ENCODE peak calls at places on chromosomes 4 and X, in five cellular contexts. L, M, V, N and D are unnamed samples.

GRCh38 chr4:184196730-184197355 is 20.8 kb downstream of the ENPP6 start:
- DNase-seq in L (no peak), M (no peak), V (no peak), N (no peak), D (no peak)

GRCh38 chrX:35890699-35891098 is 28.8 kb upstream of the CFAP47 start:
- DNase-seq in L (peak; percentile 79), M (peak; percentile 71), V (peak; percentile 79), N (no peak), D (peak; percentile 14)

GRCh38 chr4:123709336-123709735 is 312.7 kb downstream of the SPRY1 start:
- DNase-seq in L (no peak), M (no peak), V (no peak), N (peak; percentile 65), D (peak; percentile 29)

GRCh38 chr4:182916483-182917181 is 554 bp downstream of the DCTD start:
- DNase-seq in L (peak; percentile 32), M (peak; percentile 50), V (peak; percentile 47), N (peak; percentile 73), D (peak; percentile 72)

GRCh38 chr4:108372678-108373077 is 203.9 kb upstream of the LEF1 start:
- DNase-seq in L (peak; percentile 97), M (no peak), V (no peak), N (no peak), D (no peak)

GRCh38 chr4:15077969-15078368 is 75.7 kb downstream of the CPEB2 start:
- DNase-seq in L (no peak), M (no peak), V (peak; percentile 36), N (no peak), D (peak; percentile 45)

GRCh38 chrX:47321978-47322377 is 48.4 kb upstream of the ZNF157 start:
- DNase-seq in L (no peak), M (peak; percentile 60), V (no peak), N (no peak), D (no peak)

GRCh38 chr4:113080050-113080449 is 30.6 kb downstream of the ANK2 start:
- DNase-seq in L (no peak), M (peak; percentile 35), V (peak; percentile 65), N (no peak), D (peak; percentile 50)

GRCh38 chr4:84089652-84090437 is 409.2 kb downstream of the NKX6-1 start:
- DNase-seq in L (no peak), M (no peak), V (no peak), N (no peak), D (no peak)

GRCh38 chr4:69896530-69897116 is 34.2 kb upstream of the CSN1S1 start:
- DNase-seq in L (peak; percentile 13), M (peak; percentile 53), V (peak; percentile 3), N (no peak), D (peak; percentile 39)

GRCh38 chrX:152844256-152844655 is 13.4 kb downstream of the NSDHL start:
- DNase-seq in L (no peak), M (no peak), V (no peak), N (no peak), D (no peak)

GRCh38 chrX:146454363-146454762 is 355.2 kb upstream of the CXorf51B start:
- DNase-seq in L (no peak), M (no peak), V (no peak), N (no peak), D (no peak)

GRCh38 chrX:153374426-153374825 is 26.7 kb downstream of the PNMA6E start:
- DNase-seq in L (no peak), M (no peak), V (no peak), N (no peak), D (no peak)

GRCh38 chr4:144757969-144758368 is 112.0 kb downstream of the HHIP start:
- DNase-seq in L (no peak), M (no peak), V (no peak), N (no peak), D (peak; percentile 25)

GRCh38 chrX:31301203-31301602 is 229.4 kb upstream of the FTHL17 start:
- DNase-seq in L (no peak), M (no peak), V (no peak), N (no peak), D (no peak)
- TF ChIP-seq CTCF in L (no peak), M (no peak), V (no peak), N (no peak), D (no peak)

GRCh38 chrX:17535229-17535628 is 160.2 kb downstream of the NHS start:
- DNase-seq in L (peak; percentile 49), M (peak; percentile 74), V (peak; percentile 46), N (no peak), D (peak; percentile 56)
- TF ChIP-seq CTCF in L (peak; percentile 64), M (peak; percentile 81), V (peak; percentile 5), N (peak; percentile 9), D (peak; percentile 57)

GRCh38 chr4:91116861-91117260 is 989.7 kb downstream of the CCSER1 start:
- DNase-seq in L (peak; percentile 33), M (peak; percentile 51), V (peak; percentile 6), N (no peak), D (peak; percentile 31)
- TF ChIP-seq CTCF in L (peak; percentile 40), M (peak; percentile 62), V (no peak), N (no peak), D (no peak)

GRCh38 chr4:138178566-138178965 is 63.6 kb downstream of the SLC7A11 start:
- DNase-seq in L (no peak), M (no peak), V (no peak), N (no peak), D (peak; percentile 26)

GRCh38 chr4:138177278-138177968 is 64.7 kb downstream of the SLC7A11 start:
- DNase-seq in L (no peak), M (no peak), V (no peak), N (no peak), D (no peak)

GRCh38 chr4:138181288-138181687 is 60.9 kb downstream of the SLC7A11 start:
- DNase-seq in L (no peak), M (no peak), V (no peak), N (no peak), D (peak; percentile 68)

GRCh38 chr4:138175337-138175794 is 66.8 kb downstream of the SLC7A11 start:
- DNase-seq in L (no peak), M (no peak), V (no peak), N (no peak), D (peak; percentile 61)
- TF ChIP-seq CTCF in L (no peak), M (no peak), V (no peak), N (no peak), D (no peak)

DNA sequence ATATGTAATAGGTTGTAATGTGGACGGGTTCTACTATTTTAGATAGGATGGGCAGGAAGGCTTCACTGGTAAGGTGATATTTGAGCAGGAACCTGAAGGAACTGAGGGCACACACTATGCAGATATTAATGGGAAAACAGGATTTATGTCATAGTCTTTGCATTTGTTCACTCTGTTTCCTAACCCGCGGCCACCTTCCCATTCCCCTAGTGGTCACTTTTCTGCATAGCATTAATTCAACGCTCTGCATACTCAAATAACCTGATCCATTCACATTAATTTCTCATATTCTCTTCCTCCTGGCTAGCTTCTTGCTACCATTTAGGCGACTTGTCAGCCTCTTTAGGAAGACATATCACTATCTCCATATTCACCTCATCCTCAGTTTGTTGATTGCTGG is 61.5 kb downstream of the GSPT2 start:
- DNase-seq in L (no peak), M (peak; percentile 20), V (peak; percentile 9), N (no peak), D (no peak)
- TF ChIP-seq CTCF in L (no peak), M (peak; percentile 13), V (no peak), N (no peak), D (peak; percentile 22)

DNA sequence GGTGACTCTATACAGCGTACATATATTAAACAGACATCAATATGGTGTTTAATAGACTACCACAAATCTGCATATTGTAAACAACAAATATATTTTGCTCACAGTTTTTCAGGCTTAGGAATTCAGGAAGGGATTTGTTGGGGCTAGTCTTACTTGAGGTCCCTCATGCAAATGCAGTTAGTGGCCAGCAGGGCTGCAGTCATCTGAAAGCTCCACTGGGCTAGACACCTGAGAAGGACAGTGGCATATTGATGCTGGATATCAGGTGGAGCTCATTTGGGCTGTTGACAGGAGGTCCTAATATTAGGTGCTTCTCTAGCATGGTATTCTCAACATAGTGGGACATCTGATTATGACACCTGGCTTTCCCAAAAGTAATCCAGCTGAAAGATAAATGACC is 493.8 kb upstream of the PABPC4L start:
- DNase-seq in L (no peak), M (peak; percentile 23), V (no peak), N (no peak), D (no peak)
- TF ChIP-seq CTCF in L (no peak), M (peak; percentile 20), V (no peak), N (no peak), D (no peak)

GRCh38 chr4:4986856-4987255 is 32.4 kb downstream of the CYTL1 start:
- DNase-seq in L (no peak), M (no peak), V (no peak), N (no peak), D (no peak)
- TF ChIP-seq CTCF in L (no peak), M (no peak), V (no peak), N (no peak), D (no peak)

GRCh38 chr4:55096045-55096444 is 29.4 kb downstream of the KDR start:
- DNase-seq in L (no peak), M (no peak), V (no peak), N (no peak), D (no peak)
- TF ChIP-seq CTCF in L (no peak), M (no peak), V (no peak), N (no peak), D (no peak)

GRCh38 chr4:3374011-3374645 is 67.6 kb upstream of the HGFAC start:
- DNase-seq in L (no peak), M (no peak), V (no peak), N (no peak), D (no peak)
- TF ChIP-seq CTCF in L (no peak), M (no peak), V (no peak), N (no peak), D (no peak)